ENCODE peak calls at places on chromosome 5, in four cellular contexts. One of them, this sample, is unnamed. For H3K4me1, the result is how much of the 10 kb centered on the place peaks cover.

GRCh38 chr5:151523335-151523734 is 67.8 kb downstream of the FAT2 start:
- DNase-seq in A549: peak
- DNase-seq in heart left ventricle: no peak
- DNase-seq in suprapubic skin: no peak
- DNase-seq in this sample: no peak

GRCh38 chr5:132371603-132371994 is 2.1 kb downstream of the SLC22A5 start:
- DNase-seq in suprapubic skin: no peak
- DNase-seq in heart left ventricle: no peak
- DNase-seq in A549: no peak
- DNase-seq in this sample: no peak

GRCh38 chr5:56763711-56764466 is 51.5 kb upstream of the MAP3K1 start:
- DNase-seq in suprapubic skin: no peak
- DNase-seq in A549: no peak
- DNase-seq in heart left ventricle: no peak
- DNase-seq in this sample: no peak

GRCh38 chr5:1300581-1301083 is 5.8 kb upstream of the TERT start:
- DNase-seq in heart left ventricle: no peak
- DNase-seq in suprapubic skin: peak
- DNase-seq in A549: no peak
- DNase-seq in this sample: no peak

GRCh38 chr5:117731445-117731844 is 1156.8 kb upstream of the SEMA6A start:
- DNase-seq in A549: no peak
- DNase-seq in heart left ventricle: no peak
- DNase-seq in suprapubic skin: no peak
- DNase-seq in this sample: no peak

GRCh38 chr5:132477784-132478497 is 12.6 kb downstream of the IRF1 start:
- DNase-seq in suprapubic skin: no peak
- DNase-seq in A549: no peak
- DNase-seq in heart left ventricle: no peak
- DNase-seq in this sample: peak

GRCh38 chr5:171122372-171122771 is 186.7 kb upstream of the TLX3 start:
- DNase-seq in suprapubic skin: no peak
- DNase-seq in A549: no peak
- DNase-seq in heart left ventricle: no peak
- DNase-seq in this sample: no peak

GRCh38 chr5:109350537-109351270 is 59.1 kb downstream of the PJA2 start:
- DNase-seq in suprapubic skin: no peak
- DNase-seq in heart left ventricle: no peak
- DNase-seq in A549: no peak
- DNase-seq in this sample: no peak

GRCh38 chr5:176621661-176622079 is 8.7 kb downstream of the SNCB start:
- DNase-seq in heart left ventricle: no peak
- DNase-seq in suprapubic skin: no peak
- DNase-seq in A549: no peak
- DNase-seq in this sample: no peak

GRCh38 chr5:32320144-32320543 is 7.4 kb upstream of the MTMR12 start:
- DNase-seq in heart left ventricle: no peak
- DNase-seq in suprapubic skin: no peak
- DNase-seq in A549: no peak
- DNase-seq in this sample: no peak

GRCh38 chr5:79069488-79070001 is at the start of the genes BHMT2 and DMGDH:
- DNase-seq in A549: no peak
- DNase-seq in suprapubic skin: no peak
- DNase-seq in heart left ventricle: peak
- DNase-seq in this sample: peak

GRCh38 chr5:114055318-114055788 is 306.5 kb upstream of the KCNN2 start:
- DNase-seq in suprapubic skin: no peak
- DNase-seq in heart left ventricle: peak
- DNase-seq in A549: peak
- DNase-seq in this sample: no peak

GRCh38 chr5:90368454-90369246 is 40.9 kb downstream of the CETN3 start:
- DNase-seq in suprapubic skin: no peak
- DNase-seq in A549: no peak
- DNase-seq in heart left ventricle: no peak
- DNase-seq in this sample: no peak

GRCh38 chr5:169288066-169288753 is 12.7 kb downstream of the SLIT3 start:
- DNase-seq in heart left ventricle: no peak
- DNase-seq in suprapubic skin: no peak
- DNase-seq in A549: no peak
- DNase-seq in this sample: no peak

GRCh38 chr5:92421937-92422336 is 1038.8 kb upstream of the ARRDC3 start:
- DNase-seq in suprapubic skin: no peak
- DNase-seq in A549: peak
- DNase-seq in heart left ventricle: no peak
- DNase-seq in this sample: no peak

GRCh38 chr5:127536687-127537086 is 19.2 kb downstream of the PRRC1 start:
- DNase-seq in A549: no peak
- DNase-seq in heart left ventricle: no peak
- DNase-seq in suprapubic skin: no peak
- DNase-seq in this sample: no peak

GRCh38 chr5:87885727-87886126 is 382.9 kb downstream of the TMEM161B start:
- DNase-seq in A549: no peak
- DNase-seq in suprapubic skin: no peak
- DNase-seq in heart left ventricle: no peak
- DNase-seq in this sample: no peak

GRCh38 chr5:171615201-171616001 is 170.2 kb upstream of the SMIM23 start:
- DNase-seq in A549: no peak
- DNase-seq in heart left ventricle: peak
- DNase-seq in suprapubic skin: no peak
- DNase-seq in this sample: no peak

GRCh38 chr5:179487145-179487544 is 63.2 kb upstream of the RUFY1 start:
- DNase-seq in suprapubic skin: no peak
- DNase-seq in A549: no peak
- DNase-seq in heart left ventricle: no peak
- DNase-seq in this sample: no peak

GRCh38 chr5:66427043-66427442 is 169.2 kb upstream of the MAST4 start:
- DNase-seq in suprapubic skin: no peak
- DNase-seq in A549: no peak
- DNase-seq in heart left ventricle: no peak
- DNase-seq in this sample: no peak

GRCh38 chr5:154164182-154164581 is 26.4 kb upstream of the GALNT10 start:
- DNase-seq in suprapubic skin: no peak
- DNase-seq in heart left ventricle: no peak
- DNase-seq in A549: no peak
- DNase-seq in this sample: no peak

GRCh38 chr5:116130471-116130870 is 45.6 kb downstream of the COMMD10 start:
- DNase-seq in suprapubic skin: no peak
- DNase-seq in heart left ventricle: no peak
- DNase-seq in A549: no peak
- DNase-seq in this sample: no peak

GRCh38 chr5:168699002-168699401 is 119.8 kb upstream of the PANK3 start:
- DNase-seq in heart left ventricle: peak
- DNase-seq in suprapubic skin: no peak
- DNase-seq in A549: no peak
- DNase-seq in this sample: no peak

GRCh38 chr5:132310141-132310834 is 16.1 kb downstream of the SLC22A4 start:
- DNase-seq in A549: no peak
- DNase-seq in suprapubic skin: no peak
- DNase-seq in heart left ventricle: no peak
- DNase-seq in this sample: no peak

GRCh38 chr5:89756955-89757354 is 652.6 kb downstream of the CETN3 start:
- DNase-seq in suprapubic skin: no peak
- DNase-seq in heart left ventricle: peak
- DNase-seq in A549: no peak
- DNase-seq in this sample: no peak

GRCh38 chr5:59791131-59791485 is 102.4 kb downstream of the PDE4D start:
- DNase-seq in heart left ventricle: no peak
- DNase-seq in A549: no peak
- DNase-seq in suprapubic skin: no peak
- DNase-seq in this sample: no peak

DNA sequence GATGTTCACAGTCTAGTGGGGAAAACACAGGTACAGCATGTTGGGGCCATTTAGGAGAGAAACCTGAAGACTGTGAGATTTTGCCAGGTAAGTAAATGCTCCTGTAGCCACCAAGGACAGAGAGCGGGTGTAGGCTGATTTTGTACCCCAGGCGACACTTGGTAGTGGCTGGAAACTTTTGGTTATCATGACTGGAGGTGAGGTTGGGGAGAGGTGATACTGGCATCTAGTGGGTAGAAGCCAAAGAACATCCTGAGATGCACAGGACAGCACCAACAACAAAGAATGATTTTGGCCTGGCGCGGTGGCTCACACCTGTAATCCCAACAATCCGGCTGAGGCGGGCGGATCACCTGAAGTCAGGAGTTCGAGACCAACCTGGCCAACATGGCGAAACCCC is 38.8 kb upstream of the PWWP2A start:
- DNase-seq in heart left ventricle: no peak
- DNase-seq in A549: peak
- DNase-seq in suprapubic skin: no peak
- DNase-seq in this sample: no peak
- TF ChIP-seq CTCF in heart left ventricle: no peak
- TF ChIP-seq CTCF in A549: peak
- TF ChIP-seq CTCF in suprapubic skin: no peak
- TF ChIP-seq CTCF in this sample: no peak

GRCh38 chr5:142780871-142781270 is 10.7 kb downstream of the ARHGAP26 start:
- DNase-seq in A549: no peak
- DNase-seq in heart left ventricle: peak
- DNase-seq in suprapubic skin: no peak
- DNase-seq in this sample: no peak
- H3K4me1 ChIP-seq in A549: under half
- H3K4me1 ChIP-seq in heart left ventricle: half or more
- H3K4me1 ChIP-seq in suprapubic skin: under half
- H3K4me1 ChIP-seq in this sample: under half

DNA sequence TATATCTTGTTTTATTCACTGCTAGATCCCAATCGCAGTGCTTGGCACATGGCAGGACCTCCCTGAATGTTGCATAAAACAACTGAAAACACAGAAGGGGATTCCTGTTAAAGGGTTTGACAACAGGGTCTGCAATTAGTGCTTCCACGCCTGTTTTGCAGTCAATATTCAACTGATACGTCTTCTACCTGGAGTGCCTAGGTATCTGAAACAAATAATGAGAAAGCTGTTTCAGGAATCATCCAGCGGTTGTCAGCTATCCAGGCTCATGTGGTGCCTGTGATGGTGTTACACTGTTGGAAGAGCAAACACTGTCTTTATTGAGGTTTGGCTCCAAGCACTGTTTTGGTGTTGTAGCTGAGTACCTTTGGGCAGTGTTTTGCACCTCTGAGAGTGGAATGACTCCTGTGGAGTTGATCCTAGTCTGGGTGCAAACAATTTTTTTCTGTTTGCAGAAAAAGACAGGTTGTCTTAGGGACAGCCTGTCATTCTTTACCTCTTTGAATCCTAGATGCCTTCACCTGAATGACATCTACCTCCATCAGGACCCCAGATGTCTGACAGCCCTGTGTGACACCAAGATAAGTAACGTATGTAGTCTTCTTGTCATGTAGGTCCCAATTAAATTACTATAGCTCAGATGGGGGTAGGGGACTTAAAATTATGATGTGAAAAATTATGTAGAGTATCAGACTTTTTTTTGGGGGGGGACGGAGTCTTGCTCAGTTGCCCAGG is 14.8 kb upstream of the MATR3 start:
- DNase-seq in heart left ventricle: no peak
- DNase-seq in suprapubic skin: no peak
- DNase-seq in A549: no peak
- DNase-seq in this sample: no peak
- TF ChIP-seq POLR2A in heart left ventricle: no peak
- TF ChIP-seq POLR2A in suprapubic skin: no peak
- TF ChIP-seq POLR2A in A549: no peak
- TF ChIP-seq POLR2A in this sample: no peak

DNA sequence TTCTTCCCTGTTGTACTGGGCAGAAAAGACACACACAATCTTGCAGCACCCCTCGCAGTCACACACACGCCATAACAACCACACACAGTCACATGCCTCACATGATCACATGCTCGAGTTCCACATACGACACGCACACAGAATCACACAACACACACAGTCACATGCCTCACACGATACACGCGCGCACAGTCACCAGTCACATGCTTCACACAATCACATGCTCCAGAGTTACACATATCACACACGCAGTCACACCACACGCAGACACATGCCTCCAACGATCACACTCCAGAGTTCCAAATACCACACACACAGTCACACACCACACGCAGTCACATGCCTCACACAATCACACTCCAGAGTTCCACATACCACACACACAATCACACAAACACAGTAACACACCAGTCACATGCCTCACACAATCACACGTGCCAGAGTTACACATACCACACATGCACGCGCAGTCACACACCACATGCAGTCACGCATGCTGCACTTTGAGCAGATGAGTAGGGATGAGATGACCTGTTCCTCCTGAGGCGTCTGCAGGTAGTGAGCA is 49.0 kb upstream of the LRRC14B start:
- DNase-seq in heart left ventricle: no peak
- DNase-seq in A549: no peak
- DNase-seq in suprapubic skin: no peak
- DNase-seq in this sample: no peak
- TF ChIP-seq CTCF in heart left ventricle: no peak
- TF ChIP-seq CTCF in A549: no peak
- TF ChIP-seq CTCF in suprapubic skin: no peak
- TF ChIP-seq CTCF in this sample: no peak

GRCh38 chr5:53766683-53767082 is 206.2 kb downstream of the NDUFS4 start:
- DNase-seq in A549: no peak
- DNase-seq in suprapubic skin: no peak
- DNase-seq in heart left ventricle: no peak
- DNase-seq in this sample: no peak
- H3K4me1 ChIP-seq in A549: under half
- H3K4me1 ChIP-seq in suprapubic skin: under half
- H3K4me1 ChIP-seq in heart left ventricle: under half
- H3K4me1 ChIP-seq in this sample: under half

DNA sequence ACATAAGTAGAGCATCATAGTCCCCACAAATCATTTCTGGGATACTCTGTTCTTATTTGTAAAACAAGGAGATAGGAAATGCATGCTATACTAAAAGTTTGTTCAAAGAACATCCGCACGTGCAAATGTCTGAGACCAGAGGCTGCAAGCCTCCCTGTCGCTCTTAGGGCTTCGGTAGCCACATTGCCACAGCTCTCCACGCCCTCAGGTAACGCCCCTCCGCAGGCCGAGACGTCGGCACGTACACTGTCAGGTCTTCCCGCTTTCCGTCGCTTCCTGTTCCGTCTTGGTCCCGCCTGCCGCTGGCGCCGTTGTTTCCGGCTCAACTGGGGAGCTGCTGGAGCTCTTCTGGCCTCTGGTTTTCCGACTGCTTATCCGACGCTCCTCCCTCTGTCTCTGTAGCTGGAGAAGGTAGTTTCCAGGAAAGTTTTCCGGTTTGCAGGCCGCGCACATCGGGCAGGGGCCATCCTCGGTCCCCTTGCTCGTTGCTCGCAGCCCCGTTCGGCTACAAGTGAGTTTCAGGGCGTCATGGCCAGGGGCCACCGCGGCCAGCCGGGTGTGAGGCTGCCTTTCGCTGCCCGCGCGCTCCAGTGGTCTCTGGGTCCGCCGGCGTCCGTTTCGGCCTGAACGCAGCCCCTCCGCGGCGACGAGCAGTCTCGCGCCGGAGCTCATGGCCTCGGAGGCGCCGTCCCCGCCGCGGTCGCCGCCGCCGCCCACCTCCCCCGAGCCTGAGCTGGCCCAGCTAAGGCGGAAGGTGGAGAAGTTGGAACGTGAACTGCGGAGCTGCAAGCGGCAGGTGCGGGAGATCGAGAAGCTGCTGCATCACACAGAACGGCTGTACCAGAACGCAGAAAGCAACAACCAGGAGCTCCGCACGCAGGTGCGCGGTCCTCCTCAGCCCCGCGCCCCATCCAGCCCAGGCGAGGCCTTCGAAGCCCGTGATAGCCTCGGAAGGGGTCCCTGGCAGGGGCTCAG is at the start of gene AGGF1:
- DNase-seq in suprapubic skin: peak
- DNase-seq in heart left ventricle: peak
- DNase-seq in A549: peak
- DNase-seq in this sample: peak
- TF ChIP-seq POLR2A in suprapubic skin: no peak
- TF ChIP-seq POLR2A in heart left ventricle: no peak
- TF ChIP-seq POLR2A in A549: peak
- TF ChIP-seq POLR2A in this sample: peak